ENCODE peak calls at places on chromosomes 4 and X, in seven cellular contexts. V is AG20443, C is caudate nucleus, D is heart right ventricle, Z is posterior cingulate gyrus, U is B cell, O is mammary epithelial cell. H is an unnamed sample.

GRCh38 chrX:23964177-23964576 is 56.4 kb downstream of the CXorf58 start:
- DNase-seq in V (no peak), C (no peak), D (no peak), Z (no peak), U (no peak), O (no peak), H (no peak)

GRCh38 chrX:56564921-56565861 is 1.8 kb downstream of the UBQLN2 start:
- DNase-seq in V (peak), C (no peak), D (no peak), Z (peak), U (peak), O (peak), H (no peak)

GRCh38 chr4:124322234-124322831 is 390.2 kb downstream of the ANKRD50 start:
- DNase-seq in V (peak), C (no peak), D (no peak), Z (no peak), U (no peak), O (peak), H (peak)

GRCh38 chr4:16573181-16573580 is 325.3 kb downstream of the LDB2 start:
- DNase-seq in V (peak), C (no peak), D (no peak), Z (no peak), U (no peak), O (no peak), H (no peak)

GRCh38 chr4:112418092-112418491 is 97.9 kb downstream of the NEUROG2 start:
- DNase-seq in V (no peak), C (no peak), D (no peak), Z (no peak), U (no peak), O (no peak), H (no peak)

GRCh38 chr4:8817081-8817812 is 54.4 kb downstream of the HMX1 start:
- DNase-seq in V (no peak), C (no peak), D (no peak), Z (peak), U (no peak), O (no peak), H (no peak)

GRCh38 chrX:22097295-22097694 is 65.2 kb downstream of the PHEX start:
- DNase-seq in V (peak), C (no peak), D (no peak), Z (no peak), U (no peak), O (peak), H (no peak)

GRCh38 chr4:186592961-186593586 is 37.7 kb upstream of the MTNR1A start:
- DNase-seq in V (no peak), C (no peak), D (no peak), Z (no peak), U (no peak), O (no peak), H (no peak)

GRCh38 chr4:52852696-52853095 is 9.4 kb upstream of the RASL11B start:
- DNase-seq in V (peak), C (no peak), D (no peak), Z (no peak), U (no peak), O (no peak), H (no peak)

H was measured in central memory CD4-positive, alpha-beta T cell.